ENCODE peak calls at places on chromosomes 1 and 21, in four cellular contexts. P, N, M and R are unnamed samples.

GRCh38 chr21:37414292-37415253 is 48.0 kb downstream of the DYRK1A start:
- DNase-seq in P (no peak), N (no peak), M (no peak), R (no peak)

GRCh38 chr1:69836961-69837636 is 269.4 kb downstream of the LRRC7 start:
- DNase-seq in P (no peak), N (no peak), M (no peak), R (no peak)

GRCh38 chr1:3577300-3577699 is 34.0 kb downstream of the MEGF6 start:
- DNase-seq in P (no peak), N (no peak), M (no peak), R (no peak)

GRCh38 chr1:172742599-172743500 is 83.9 kb downstream of the FASLG start:
- DNase-seq in P (no peak), N (no peak), M (no peak), R (no peak)

GRCh38 chr1:230022666-230023380 is 44.2 kb upstream of the GALNT2 start:
- DNase-seq in P (no peak), N (peak), M (no peak), R (no peak)

GRCh38 chr1:66415830-66416229 is 118.1 kb upstream of the SGIP1 start:
- DNase-seq in P (no peak), N (no peak), M (no peak), R (no peak)

GRCh38 chr1:31781138-31782065 is 17.3 kb upstream of the ADGRB2 start:
- DNase-seq in P (no peak), N (no peak), M (peak), R (no peak)

GRCh38 chr1:234907585-234908457 is 220.8 kb downstream of the TOMM20 start:
- DNase-seq in P (no peak), N (no peak), M (no peak), R (no peak)

GRCh38 chr1:214446772-214447556 is 104.4 kb downstream of the PTPN14 start:
- DNase-seq in P (no peak), N (no peak), M (no peak), R (peak)

DNA sequence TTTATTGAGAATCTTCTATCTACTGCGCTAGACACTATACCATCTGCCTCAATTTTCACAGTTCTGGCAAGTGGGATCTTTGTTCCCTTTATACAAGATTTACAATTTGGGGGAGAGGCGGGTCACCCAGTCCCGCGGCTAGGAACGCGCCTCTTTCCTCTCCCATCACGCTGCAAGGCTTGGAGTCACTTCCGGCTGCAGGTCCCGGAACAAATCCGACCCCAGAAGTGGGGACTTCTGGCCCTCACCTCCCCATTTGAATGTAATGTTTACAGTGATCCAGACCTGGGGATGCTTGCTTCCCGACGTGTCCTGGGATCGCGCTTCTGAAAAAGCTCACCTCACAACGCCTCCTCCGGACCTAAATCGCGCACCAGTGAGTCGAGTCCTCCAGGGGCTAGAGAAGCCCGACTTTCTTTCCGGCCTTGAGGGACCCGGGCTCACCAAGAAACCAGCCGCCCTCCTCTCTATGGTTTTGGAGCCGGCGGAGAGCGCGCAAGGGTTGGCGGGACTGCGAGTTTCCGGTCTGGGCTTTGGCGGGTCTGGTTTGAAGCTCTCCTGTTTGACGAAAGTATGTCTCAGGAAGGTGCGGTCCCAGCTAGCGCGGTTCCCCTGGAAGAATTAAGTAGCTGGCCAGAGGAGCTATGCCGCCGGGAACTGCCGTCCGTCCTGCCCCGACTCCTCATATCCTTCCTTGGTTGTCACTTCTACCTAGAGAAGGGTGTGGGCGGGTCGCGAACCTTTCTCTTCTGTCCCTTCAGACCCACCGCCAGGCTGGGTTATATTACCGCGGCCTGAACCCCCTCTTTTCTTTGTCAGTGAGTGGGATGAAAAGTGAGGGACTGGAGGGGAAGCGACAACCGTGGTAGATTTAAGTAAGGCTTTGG is at the start of gene METTL18:
- DNase-seq in P (peak), N (peak), M (peak), R (peak)
- TF ChIP-seq POLR2A in P (peak), N (peak), M (no peak), R (no peak)

GRCh38 chr1:181425566-181425965 is 57.8 kb upstream of the CACNA1E start:
- DNase-seq in P (no peak), N (no peak), M (no peak), R (no peak)

GRCh38 chr1:181429462-181429861 is 53.9 kb upstream of the CACNA1E start:
- DNase-seq in P (no peak), N (no peak), M (no peak), R (no peak)

GRCh38 chr1:181433931-181434330 is 49.4 kb upstream of the CACNA1E start:
- DNase-seq in P (no peak), N (no peak), M (no peak), R (no peak)

GRCh38 chr1:181424786-181425403 is 58.4 kb upstream of the CACNA1E start:
- DNase-seq in P (peak), N (peak), M (peak), R (peak)

GRCh38 chr1:181430015-181430657 is 53.2 kb upstream of the CACNA1E start:
- DNase-seq in P (no peak), N (no peak), M (no peak), R (no peak)
- TF ChIP-seq POLR2A in P (no peak), N (no peak), M (no peak), R (no peak)

DNA sequence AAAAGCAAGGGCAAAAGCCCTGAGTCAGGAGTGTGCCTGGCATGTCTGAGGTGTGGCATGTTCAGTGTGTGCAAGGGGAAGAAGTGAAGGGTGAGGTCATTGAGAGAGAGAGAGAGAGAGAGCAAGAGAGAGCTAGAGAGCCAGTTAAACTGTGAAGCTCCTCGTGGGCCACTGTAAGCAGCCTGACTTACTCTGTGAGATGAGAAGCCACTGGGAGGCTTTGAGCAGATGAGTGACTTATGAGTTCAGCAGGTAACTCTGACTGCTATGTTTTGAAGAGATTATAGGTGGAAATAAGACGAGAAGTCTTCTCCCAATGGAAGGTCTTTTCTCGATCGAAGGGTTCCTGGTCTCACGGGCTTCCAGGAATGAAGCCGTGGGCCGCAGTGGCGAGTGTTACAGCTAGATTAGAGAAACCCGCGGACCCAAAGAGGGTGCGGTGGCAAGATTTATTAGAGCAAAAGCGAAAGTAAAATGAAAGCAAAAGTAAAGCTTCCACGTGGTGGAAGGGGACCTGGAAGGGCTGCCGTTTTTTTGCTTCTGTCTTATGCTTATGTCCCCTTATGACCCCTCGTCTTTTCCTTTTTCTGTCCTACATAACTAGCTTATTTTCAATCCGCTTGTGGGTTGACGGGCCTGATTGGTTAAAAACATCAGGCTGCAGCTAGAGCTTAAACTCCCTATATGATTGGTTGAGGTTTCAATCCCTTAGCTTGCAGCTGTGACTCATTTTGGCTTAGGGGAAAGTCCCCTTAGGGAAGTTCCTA is 323.1 kb upstream of the FAM78B start:
- DNase-seq in P (no peak), N (no peak), M (no peak), R (peak)
- TF ChIP-seq POLR2A in P (no peak), N (no peak), M (no peak), R (no peak)

GRCh38 chr1:10744654-10745238 is 51.7 kb downstream of the CASZ1 start:
- DNase-seq in P (no peak), N (no peak), M (no peak), R (no peak)

GRCh38 chr1:10744044-10744443 is 52.4 kb downstream of the CASZ1 start:
- DNase-seq in P (no peak), N (no peak), M (no peak), R (no peak)

GRCh38 chr1:10741696-10742095 is 54.8 kb downstream of the CASZ1 start:
- DNase-seq in P (no peak), N (no peak), M (no peak), R (no peak)

GRCh38 chr1:10745383-10745782 is 51.1 kb downstream of the CASZ1 start:
- DNase-seq in P (no peak), N (no peak), M (no peak), R (no peak)

DNA sequence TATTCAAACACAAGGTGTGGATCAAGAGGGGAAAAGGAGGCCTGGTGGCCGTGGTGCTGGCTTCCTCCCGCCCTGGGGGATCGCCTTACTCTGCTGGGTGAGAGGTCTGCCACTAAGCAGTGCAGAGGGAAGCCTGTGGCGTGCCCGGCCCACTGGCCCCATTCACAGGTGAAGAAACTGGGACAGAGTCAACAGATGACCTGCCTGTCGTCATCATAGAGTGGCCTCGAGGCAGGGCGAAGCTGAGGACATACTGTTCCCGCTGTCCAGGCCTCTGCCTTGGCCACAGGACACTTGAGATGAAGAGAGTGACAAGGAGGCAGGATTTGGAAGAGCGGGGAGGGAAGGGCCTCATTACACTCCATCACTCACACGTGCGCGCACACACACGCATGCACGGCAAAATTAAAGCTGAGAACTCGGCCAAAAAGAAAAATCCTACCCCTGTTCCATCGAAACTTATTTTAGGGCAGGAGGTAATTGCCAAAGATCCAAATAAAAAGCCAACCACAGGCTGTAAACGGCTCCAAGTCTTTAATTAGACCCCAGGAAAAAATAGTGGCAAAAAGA is 50.5 kb downstream of the CASZ1 start:
- DNase-seq in P (no peak), N (no peak), M (no peak), R (no peak)
- TF ChIP-seq POLR2A in P (no peak), N (no peak), M (no peak), R (no peak)

DNA sequence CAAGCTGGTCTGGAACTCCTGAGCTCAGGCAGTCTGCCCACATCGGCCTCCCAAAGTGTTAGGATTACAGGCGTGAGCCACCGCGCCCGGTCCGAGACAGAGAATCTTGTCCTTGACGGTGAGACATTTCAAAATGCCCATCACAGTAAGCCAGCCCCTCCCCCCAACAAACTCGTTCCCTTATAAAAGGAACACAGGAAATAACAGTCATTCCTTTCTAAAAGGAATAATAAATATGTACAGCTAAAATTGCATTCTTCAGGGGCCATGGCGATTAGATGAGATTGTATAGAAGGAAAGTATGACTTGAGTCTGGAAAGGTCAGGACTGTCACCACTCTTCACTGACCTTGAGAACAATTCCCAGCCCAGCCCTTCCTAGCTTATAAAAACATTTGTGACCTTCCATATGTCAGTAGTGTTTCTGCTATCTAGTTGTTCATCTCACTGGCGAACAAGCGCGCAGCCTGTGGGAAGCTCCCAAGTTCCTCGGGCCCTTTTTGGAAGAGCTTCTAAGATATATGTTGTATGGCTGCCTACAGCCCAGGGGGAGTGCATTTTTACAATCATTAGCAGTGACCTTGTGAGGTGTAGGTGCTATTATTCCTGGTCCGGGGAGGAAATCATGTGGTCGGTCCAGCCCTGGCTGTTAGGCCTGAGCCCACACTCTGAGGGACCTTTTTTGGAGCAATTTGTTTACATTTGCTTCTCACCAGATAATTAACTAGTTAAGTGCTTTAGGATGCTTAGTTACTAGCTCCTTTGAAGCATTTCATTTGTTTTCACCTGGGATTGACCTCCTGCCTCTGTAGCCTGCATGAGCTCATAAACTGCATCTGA is 8.7 kb downstream of the SZRD1 start:
- DNase-seq in P (no peak), N (no peak), M (no peak), R (no peak)
- TF ChIP-seq POLR2A in P (no peak), N (no peak), M (no peak), R (no peak)

GRCh38 chr1:50978144-50978851 is 8.3 kb downstream of the CDKN2C start:
- DNase-seq in P (peak), N (peak), M (peak), R (peak)
- TF ChIP-seq POLR2A in P (no peak), N (peak), M (no peak), R (no peak)

DNA sequence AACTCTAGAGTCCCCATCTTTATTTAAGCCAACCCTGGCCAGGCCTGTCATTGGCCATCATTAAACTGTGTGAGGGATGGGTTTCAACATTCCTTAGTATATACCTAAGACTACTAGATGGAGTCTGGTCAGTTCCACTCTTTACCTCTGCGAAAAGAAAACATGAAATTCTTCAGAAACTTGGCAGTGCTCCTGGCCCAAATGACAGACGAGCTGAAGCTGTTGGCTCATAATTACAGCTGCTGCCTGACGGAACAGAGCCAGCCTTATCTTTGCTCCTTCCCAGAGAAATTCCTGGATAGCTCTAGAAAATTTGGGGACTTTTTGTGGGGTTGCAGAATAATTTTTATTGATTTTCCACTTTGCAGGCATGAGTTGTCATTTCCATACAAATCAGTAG is 30.4 kb downstream of the NPHS2 start:
- DNase-seq in P (no peak), N (no peak), M (no peak), R (no peak)
- TF ChIP-seq POLR2A in P (no peak), N (no peak), M (no peak), R (no peak)